ENCODE peak calls at places on chromosome 1, in six cellular contexts. B is H1, J is IMR-90, P is H9, S is mesendoderm, V is neuronal stem cell. Q is an unnamed sample.
A peak's percentile ranks its signal among the peaks of the same experiment; 100 is the strongest.

GRCh38 chr1:181077576-181078242 is 10.8 kb upstream of the IER5 start:
- DNase-seq in B (no peak), J (peak; percentile 61), P (no peak), S (peak; percentile 80), V (no peak), Q (no peak)

GRCh38 chr1:10795305-10796021 is 983 bp downstream of the CASZ1 start:
- DNase-seq in B (no peak), J (no peak), P (no peak), S (no peak), V (no peak), Q (peak; percentile 46)

GRCh38 chr1:55700359-55701130 is 485.4 kb upstream of the USP24 start:
- DNase-seq in B (no peak), J (peak; percentile 77), P (no peak), S (no peak), V (no peak), Q (peak; percentile 13)

GRCh38 chr1:176803596-176803995 is 340.6 kb downstream of the PAPPA2 start:
- DNase-seq in B (no peak), J (no peak), P (no peak), S (no peak), V (no peak), Q (no peak)

GRCh38 chr1:8813991-8814390 is 3.4 kb downstream of the RERE start:
- DNase-seq in B (no peak), J (peak; percentile 35), P (no peak), S (no peak), V (no peak), Q (peak; percentile 36)

GRCh38 chr1:30675761-30676160 is 47.6 kb downstream of the MATN1 start:
- DNase-seq in B (no peak), J (peak; percentile 63), P (no peak), S (no peak), V (no peak), Q (peak; percentile 2)

GRCh38 chr1:218376722-218377121 is 31.6 kb downstream of the TGFB2 start:
- DNase-seq in B (no peak), J (no peak), P (no peak), S (no peak), V (no peak), Q (no peak)

GRCh38 chr1:102977293-102977692 is 131.0 kb downstream of the COL11A1 start:
- DNase-seq in B (no peak), J (no peak), P (no peak), S (no peak), V (no peak), Q (no peak)

GRCh38 chr1:211323156-211324063 is 3.2 kb upstream of the TRAF5 start:
- DNase-seq in B (no peak), J (peak; percentile 65), P (peak; percentile 72), S (peak; percentile 84), V (peak; percentile 51), Q (peak; percentile 72)

GRCh38 chr1:33348676-33349080 is 27.8 kb upstream of the A3GALT2 start:
- DNase-seq in B (no peak), J (no peak), P (no peak), S (no peak), V (no peak), Q (no peak)

GRCh38 chr1:109493805-109494539 is at the start of gene CYB561D1:
- DNase-seq in B (no peak), J (peak; percentile 78), P (peak; percentile 89), S (peak; percentile 90), V (peak; percentile 85), Q (peak; percentile 86)
- H3K27ac ChIP-seq in B (no peak within 1 kb of the TSS), J (peak within 1 kb of the TSS; percentile 86), P (no peak within 1 kb of the TSS), S (peak within 1 kb of the TSS; percentile 49), V (peak within 1 kb of the TSS; percentile 73), Q (peak within 1 kb of the TSS; percentile 83)

GRCh38 chr1:169106095-169106920 is at the start of gene ATP1B1:
- DNase-seq in B (peak; percentile 63), J (peak; percentile 71), P (peak; percentile 94), S (peak; percentile 95), V (peak; percentile 96), Q (peak; percentile 87)
- H3K4ac ChIP-seq in B (no peak within 1 kb of the TSS), J (peak within 1 kb of the TSS; percentile 61), P (no peak within 1 kb of the TSS), S (peak within 1 kb of the TSS; percentile 92), V (no peak within 1 kb of the TSS), Q (peak within 1 kb of the TSS; percentile 47)

DNA sequence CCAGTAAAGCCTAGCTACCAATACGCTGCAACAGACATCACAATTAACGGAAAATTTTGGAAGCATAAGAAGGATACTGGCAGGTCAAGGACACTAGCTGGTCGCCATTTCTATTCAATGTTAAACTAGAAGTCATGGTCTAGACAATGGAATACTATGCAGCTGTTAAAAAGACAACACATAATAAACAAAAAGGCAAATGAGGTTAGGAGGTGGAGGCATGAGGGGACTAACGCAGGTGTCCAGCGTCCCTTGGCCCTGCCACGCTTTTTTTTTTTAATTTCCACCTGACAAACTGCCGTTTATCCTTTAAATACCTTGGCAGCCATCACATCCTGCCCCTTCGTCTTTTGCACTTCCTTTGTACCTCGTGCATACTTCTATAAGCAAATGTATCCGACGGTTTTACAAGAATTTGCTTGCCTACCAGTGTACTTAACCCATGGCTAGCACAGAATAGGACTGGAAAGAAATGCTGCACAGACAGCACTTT is 698 bp upstream of the SLC22A15 start:
- DNase-seq in B (no peak), J (no peak), P (no peak), S (no peak), V (no peak), Q (no peak)
- H3K18ac ChIP-seq in B (peak overlapping the region; percentile 42), J (no peak overlapping the region), P (peak overlapping the region; percentile 48), S (peak overlapping the region; percentile 19), V (no peak overlapping the region), Q (no peak overlapping the region)

GRCh38 chr1:172851077-172851476 is 192.2 kb downstream of the FASLG start:
- DNase-seq in B (no peak), J (no peak), P (peak; percentile 39), S (peak; percentile 84), V (no peak), Q (no peak)
- H3K27ac ChIP-seq in B (no peak overlapping the region), J (no peak overlapping the region), P (no peak overlapping the region), S (peak overlapping the region; percentile 7), V (no peak overlapping the region), Q (peak overlapping the region; percentile 64)

GRCh38 chr1:206732508-206732907 is 38.1 kb upstream of the IL19 start:
- DNase-seq in B (no peak), J (no peak), P (no peak), S (no peak), V (no peak), Q (no peak)

GRCh38 chr1:206728588-206728987 is 42.0 kb upstream of the IL19 start:
- DNase-seq in B (no peak), J (no peak), P (no peak), S (no peak), V (no peak), Q (no peak)

GRCh38 chr1:206729507-206729906 is 41.1 kb upstream of the IL19 start:
- DNase-seq in B (no peak), J (no peak), P (no peak), S (no peak), V (no peak), Q (no peak)

GRCh38 chr1:206727981-206728380 is 42.6 kb upstream of the IL19 start:
- DNase-seq in B (no peak), J (no peak), P (no peak), S (no peak), V (no peak), Q (no peak)

GRCh38 chr1:206729050-206729449 is 41.5 kb upstream of the IL19 start:
- DNase-seq in B (no peak), J (no peak), P (no peak), S (no peak), V (no peak), Q (no peak)
- H3K4ac ChIP-seq in B (no peak overlapping the region), J (no peak overlapping the region), P (no peak overlapping the region), S (no peak overlapping the region), V (no peak overlapping the region), Q (no peak overlapping the region)

GRCh38 chr1:2228684-2229031 is 539 bp downstream of the SKI start:
- DNase-seq in B (no peak), J (no peak), P (no peak), S (no peak), V (no peak), Q (no peak)
- H3K18ac ChIP-seq in B (peak overlapping the region; percentile 93), J (no peak overlapping the region), P (peak overlapping the region; percentile 22), S (peak overlapping the region; percentile 46), V (peak overlapping the region; percentile 91), Q (no peak overlapping the region)

DNA sequence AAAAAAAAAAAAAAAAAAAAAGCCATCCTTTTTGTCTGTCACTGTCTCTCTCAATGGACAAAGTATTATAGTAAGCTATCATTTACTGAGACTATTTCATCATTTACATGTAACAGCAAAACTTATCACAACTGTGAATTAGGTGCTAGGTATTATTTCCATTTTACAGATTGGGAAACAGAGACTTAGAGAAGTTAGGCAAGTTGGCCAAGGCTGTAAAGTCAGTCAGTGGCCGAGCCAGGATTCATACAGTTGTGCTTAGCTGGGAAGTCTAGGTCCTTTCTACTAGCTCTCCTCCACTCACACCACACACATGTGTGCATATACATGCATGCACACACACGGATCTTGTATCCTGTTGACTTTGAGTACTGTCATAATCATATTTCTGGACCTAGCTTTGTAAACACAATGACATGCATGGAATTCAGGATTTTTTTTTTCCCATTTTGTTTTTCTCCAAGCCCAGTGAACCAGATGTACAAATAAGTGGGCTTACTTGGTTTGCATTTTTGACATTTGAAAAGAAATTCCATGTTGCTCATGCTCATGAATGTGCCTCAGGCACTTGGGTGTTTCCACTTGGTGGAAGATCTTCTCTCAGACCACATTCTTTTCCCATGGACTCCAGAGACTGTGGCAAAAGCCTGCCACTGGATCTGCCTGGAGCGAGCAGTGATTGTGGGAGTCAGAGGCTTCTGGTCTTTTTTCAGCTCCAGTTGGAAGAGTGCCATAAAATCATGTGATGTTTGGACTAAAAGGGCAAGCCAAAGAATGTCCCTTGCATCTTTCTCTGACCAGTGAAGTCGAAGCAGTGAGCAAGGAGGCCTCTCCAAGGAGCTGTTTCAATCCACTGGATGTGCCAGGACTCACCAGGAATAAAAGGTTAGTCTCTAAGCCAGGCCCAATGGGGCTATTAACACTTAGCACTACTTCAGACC is 61.7 kb upstream of the DNAJC6 start:
- DNase-seq in B (no peak), J (peak; percentile 61), P (no peak), S (no peak), V (no peak), Q (peak; percentile 97)
- H3K27ac ChIP-seq in B (no peak overlapping the region), J (no peak overlapping the region), P (no peak overlapping the region), S (no peak overlapping the region), V (no peak overlapping the region), Q (peak overlapping the region; percentile 65)

GRCh38 chr1:38003261-38004250 is 1.8 kb downstream of the FHL3 start:
- DNase-seq in B (no peak), J (peak; percentile 41), P (no peak), S (peak; percentile 36), V (no peak), Q (peak; percentile 40)
- H3K4ac ChIP-seq in B (no peak overlapping the region), J (peak overlapping the region; percentile 93), P (no peak overlapping the region), S (peak overlapping the region; percentile 1), V (no peak overlapping the region), Q (peak overlapping the region; percentile 35)

GRCh38 chr1:205632374-205633169 is 761 bp upstream of the ELK4 start:
- DNase-seq in B (no peak), J (no peak), P (no peak), S (peak; percentile 22), V (no peak), Q (peak; percentile 38)

GRCh38 chr1:205630651-205631009 is 1.2 kb downstream of the ELK4 start:
- DNase-seq in B (no peak), J (no peak), P (no peak), S (no peak), V (no peak), Q (no peak)

GRCh38 chr1:205630241-205630640 is 1.6 kb downstream of the ELK4 start:
- DNase-seq in B (no peak), J (peak; percentile 59), P (no peak), S (no peak), V (no peak), Q (peak; percentile 77)

GRCh38 chr1:205631727-205632373 is at the start of gene ELK4:
- DNase-seq in B (peak; percentile 91), J (peak; percentile 98), P (peak; percentile 99), S (peak; percentile 99), V (peak; percentile 98), Q (peak; percentile 98)

GRCh38 chr1:205631010-205631726 is 643 bp downstream of the ELK4 start:
- DNase-seq in B (peak; percentile 38), J (peak; percentile 76), P (peak; percentile 83), S (peak; percentile 90), V (peak; percentile 87), Q (peak; percentile 87)
- H3K18ac ChIP-seq in B (peak overlapping the region; percentile 89), J (peak overlapping the region; percentile 90), P (peak overlapping the region; percentile 89), S (peak overlapping the region; percentile 99), V (peak overlapping the region; percentile 98), Q (peak overlapping the region; percentile 96)